ENCODE peak calls at places on chromosomes 6 and 20, in nine cellular contexts. D, Y, E, J, T, S, P, G and W are unnamed samples.

GRCh38 chr20:64110411-64111068 is 3.2 kb upstream of the NPBWR2 start:
- DNase-seq in D (no peak), Y (peak), E (peak), J (peak), T (no peak), S (no peak), P (no peak), G (no peak), W (no peak)

GRCh38 chr6:33693186-33694158 is 18.0 kb downstream of the UQCC2 start:
- DNase-seq in D (no peak), Y (no peak), E (no peak), J (no peak), T (no peak), S (no peak), P (no peak), G (no peak), W (peak)

GRCh38 chr6:152160346-152160745 is 352.9 kb downstream of the ESR1 start:
- DNase-seq in D (no peak), Y (no peak), E (no peak), J (no peak), T (no peak), S (no peak), P (peak), G (peak), W (no peak)

GRCh38 chr6:167827062-167827587 is 414 bp downstream of the AFDN start:
- DNase-seq in D (no peak), Y (peak), E (peak), J (peak), T (peak), S (no peak), P (peak), G (no peak), W (no peak)

GRCh38 chr6:34025851-34026250 is 120.0 kb downstream of the GRM4 start:
- DNase-seq in D (no peak), Y (no peak), E (no peak), J (no peak), T (no peak), S (no peak), P (no peak), G (no peak), W (no peak)

GRCh38 chr6:75381878-75382633 is 97.5 kb upstream of the TMEM30A start:
- DNase-seq in D (peak), Y (no peak), E (no peak), J (no peak), T (peak), S (peak), P (no peak), G (no peak), W (no peak)

GRCh38 chr6:90249044-90249443 is 47.6 kb downstream of the BACH2 start:
- DNase-seq in D (peak), Y (no peak), E (no peak), J (no peak), T (no peak), S (no peak), P (peak), G (peak), W (no peak)

GRCh38 chr6:73644030-73644429 is 9.8 kb downstream of the SLC17A5 start:
- DNase-seq in D (no peak), Y (no peak), E (no peak), J (no peak), T (peak), S (no peak), P (no peak), G (peak), W (no peak)

GRCh38 chr20:38892091-38892981 is 33.9 kb upstream of the FAM83D start:
- DNase-seq in D (no peak), Y (no peak), E (peak), J (no peak), T (no peak), S (no peak), P (peak), G (no peak), W (no peak)

GRCh38 chr6:111589366-111589765 is 16.3 kb downstream of the TRAF3IP2 start:
- DNase-seq in D (peak), Y (no peak), E (no peak), J (no peak), T (peak), S (peak), P (no peak), G (peak), W (peak)

GRCh38 chr20:37526238-37526838 is 1.3 kb downstream of the BLCAP start:
- DNase-seq in D (peak), Y (no peak), E (peak), J (peak), T (peak), S (peak), P (peak), G (peak), W (peak)

GRCh38 chr6:148441454-148441911 is 98.8 kb downstream of the SASH1 start:
- DNase-seq in D (peak), Y (no peak), E (no peak), J (no peak), T (peak), S (peak), P (no peak), G (peak), W (peak)

GRCh38 chr20:3705970-3706739 is 6.2 kb downstream of the SIGLEC1 start:
- DNase-seq in D (no peak), Y (no peak), E (no peak), J (no peak), T (no peak), S (no peak), P (no peak), G (no peak), W (no peak)

GRCh38 chr20:58175425-58175824 is 53.0 kb downstream of the ANKRD60 start:
- DNase-seq in D (no peak), Y (no peak), E (no peak), J (no peak), T (no peak), S (no peak), P (no peak), G (no peak), W (no peak)
- TF ChIP-seq CTCF in D (no peak), Y (no peak), E (no peak), J (no peak), T (no peak), S (no peak), P (no peak), G (no peak), W (no peak)

GRCh38 chr6:107957165-107957908 is 671 bp downstream of the SEC63 start:
- DNase-seq in D (peak), Y (peak), E (peak), J (peak), T (peak), S (peak), P (peak), G (peak), W (peak)
- H3K4me3 ChIP-seq in D (peak), Y (peak), E (peak), J (peak), T (peak), S (peak), P (peak), G (peak), W (peak)

GRCh38 chr20:46312075-46312944 is 4.0 kb upstream of the CDH22 start:
- DNase-seq in D (no peak), Y (peak), E (no peak), J (peak), T (no peak), S (no peak), P (no peak), G (no peak), W (no peak)
- TF ChIP-seq CTCF in D (no peak), Y (no peak), E (no peak), J (peak), T (no peak), S (no peak), P (no peak), G (no peak), W (no peak)

GRCh38 chr6:143677577-143677890 is 231 bp upstream of the PHACTR2 start:
- DNase-seq in D (no peak), Y (no peak), E (no peak), J (no peak), T (no peak), S (no peak), P (no peak), G (no peak), W (no peak)
- H3K4me3 ChIP-seq in D (peak), Y (peak), E (peak), J (peak), T (peak), S (peak), P (no peak), G (peak), W (peak)

GRCh38 chr6:157644043-157644810 is 178.8 kb upstream of the SNX9 start:
- DNase-seq in D (no peak), Y (no peak), E (no peak), J (no peak), T (peak), S (peak), P (no peak), G (peak), W (no peak)
- TF ChIP-seq CTCF in D (peak), Y (no peak), E (no peak), J (peak), T (no peak), S (peak), P (peak), G (peak), W (peak)

GRCh38 chr6:126696921-126697693 is 357.2 kb downstream of the CENPW start:
- DNase-seq in D (no peak), Y (no peak), E (no peak), J (no peak), T (no peak), S (peak), P (no peak), G (no peak), W (no peak)

GRCh38 chr6:126698732-126699240 is 358.9 kb downstream of the CENPW start:
- DNase-seq in D (no peak), Y (no peak), E (no peak), J (no peak), T (no peak), S (no peak), P (no peak), G (no peak), W (no peak)

GRCh38 chr6:126701799-126702198 is 361.9 kb downstream of the CENPW start:
- DNase-seq in D (peak), Y (no peak), E (no peak), J (no peak), T (no peak), S (peak), P (no peak), G (no peak), W (peak)
- H3K4me3 ChIP-seq in D (peak), Y (no peak), E (no peak), J (no peak), T (peak), S (no peak), P (no peak), G (no peak), W (peak)

DNA sequence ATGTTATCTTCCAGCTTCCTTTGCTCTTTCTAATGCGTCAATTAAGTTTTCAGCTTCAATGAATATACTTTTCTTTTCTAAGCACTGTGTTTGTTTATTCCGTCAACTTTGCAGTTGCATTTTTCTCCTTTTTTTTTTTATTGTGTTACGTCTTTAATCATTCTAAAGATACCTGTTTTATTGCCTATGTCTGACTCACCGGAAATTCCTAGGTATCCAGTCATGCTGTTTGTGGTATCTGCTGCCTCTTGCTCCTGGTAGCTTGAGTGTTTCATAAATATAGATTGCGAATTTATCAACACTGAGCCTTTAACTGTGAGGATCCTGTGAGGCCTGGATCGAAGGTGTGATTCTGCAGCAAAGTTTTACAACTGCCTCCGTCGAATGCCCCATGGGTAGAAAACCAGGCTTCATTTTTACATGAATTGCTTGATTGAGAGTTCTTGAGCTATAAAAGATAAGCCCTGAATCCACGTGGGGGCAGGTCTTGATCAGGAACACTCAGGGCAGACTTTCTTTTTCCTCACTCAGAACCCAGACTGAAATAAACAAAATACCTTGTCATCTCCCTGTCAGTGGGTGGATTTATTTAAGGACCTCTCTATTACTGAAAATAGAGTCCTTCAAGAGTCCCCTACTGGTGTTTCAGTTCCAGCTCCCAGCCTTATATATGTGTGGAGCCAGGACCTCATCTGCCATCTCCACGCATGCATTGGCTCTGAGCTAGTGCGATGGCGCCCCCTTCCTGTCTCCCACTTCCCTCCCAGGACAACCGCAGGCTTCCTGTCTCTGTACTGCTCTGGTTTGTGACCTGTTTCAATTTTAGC is 60.1 kb upstream of the LRRC1 start:
- DNase-seq in D (peak), Y (peak), E (peak), J (peak), T (peak), S (peak), P (peak), G (peak), W (peak)
- TF ChIP-seq CTCF in D (peak), Y (no peak), E (peak), J (peak), T (peak), S (no peak), P (peak), G (peak), W (peak)